ENCODE peak calls at places on chromosomes 2 and 18, in eight cellular contexts. N is head of caudate nucleus; L is COR-L47; J is neuronal stem cell; I is activated effector memory CD4-positive, alpha-beta T cell treated with anti-CD3 and anti-CD28 coated beads, Interleukin-2, amount 50 U/mL, for 16 hours; B is PC-3; H is pancreas; P is activated CD4-positive, alpha-beta T cell treated with anti-CD3 and anti-CD28 coated beads, Interleukin-2, amount 50 U/mL, for 1 hour. G is an unnamed sample.

GRCh38 chr2:178238144-178238521 is 43.8 kb downstream of the OSBPL6 start:
- DNase-seq in N (no peak), L (no peak), J (no peak), I (no peak), B (peak; percentile 68), H (no peak), P (no peak), G (no peak)

GRCh38 chr2:153770359-153770991 is 101.2 kb upstream of the GALNT13 start:
- DNase-seq in N (peak; percentile 23), L (no peak), J (no peak), I (no peak), B (peak; percentile 8), H (no peak), P (no peak), G (no peak)

GRCh38 chr18:13615432-13615861 is 110.9 kb downstream of the FAM210A start:
- DNase-seq in N (no peak), L (no peak), J (no peak), I (no peak), B (no peak), H (no peak), P (no peak), G (no peak)

GRCh38 chr2:139967665-139968064 is 1187.5 kb upstream of the NXPH2 start:
- DNase-seq in N (no peak), L (no peak), J (no peak), I (no peak), B (no peak), H (no peak), P (no peak), G (no peak)

GRCh38 chr2:23554054-23554697 is 169.2 kb downstream of the KLHL29 start:
- DNase-seq in N (no peak), L (peak; percentile 46), J (no peak), I (no peak), B (no peak), H (no peak), P (no peak), G (no peak)

GRCh38 chr18:70221156-70221910 is 15.8 kb upstream of the RTTN start:
- DNase-seq in N (no peak), L (peak; percentile 90), J (peak; percentile 52), I (no peak), B (no peak), H (no peak), P (no peak), G (no peak)

GRCh38 chr2:69483696-69484095 is 46.5 kb upstream of the NFU1 start:
- DNase-seq in N (no peak), L (peak; percentile 67), J (no peak), I (no peak), B (peak; percentile 64), H (peak; percentile 29), P (no peak), G (no peak)

GRCh38 chr2:227871375-227871788 is at the start of gene DAW1:
- DNase-seq in N (peak; percentile 48), L (peak; percentile 12), J (peak; percentile 61), I (peak; percentile 80), B (no peak), H (peak; percentile 51), P (peak; percentile 44), G (peak; percentile 15)

GRCh38 chr2:72037322-72037721 is 110.3 kb downstream of the CYP26B1 start:
- DNase-seq in N (no peak), L (no peak), J (no peak), I (no peak), B (no peak), H (no peak), P (no peak), G (no peak)

GRCh38 chr2:240581811-240582210 is 4.7 kb upstream of the CAPN10 start:
- DNase-seq in N (no peak), L (no peak), J (no peak), I (no peak), B (peak; percentile 42), H (no peak), P (no peak), G (no peak)

GRCh38 chr2:23597687-23598086 is 212.7 kb downstream of the KLHL29 start:
- DNase-seq in N (no peak), L (no peak), J (no peak), I (no peak), B (no peak), H (no peak), P (no peak), G (no peak)

GRCh38 chr2:62596061-62596658 is 90.2 kb upstream of the TMEM17 start:
- DNase-seq in N (no peak), L (no peak), J (no peak), I (no peak), B (peak; percentile 59), H (no peak), P (no peak), G (no peak)

GRCh38 chr2:240733803-240734495 is 42.3 kb downstream of the AQP12A start:
- DNase-seq in N (no peak), L (no peak), J (no peak), I (peak; percentile 68), B (no peak), H (no peak), P (peak; percentile 19), G (peak; percentile 11)

GRCh38 chr18:5036523-5036922 is 160.5 kb downstream of the AKAIN1 start:
- DNase-seq in N (no peak), L (no peak), J (no peak), I (no peak), B (no peak), H (no peak), P (no peak), G (no peak)

GRCh38 chr2:85766214-85766613 is 12.4 kb downstream of the ATOH8 start:
- DNase-seq in N (no peak), L (no peak), J (no peak), I (no peak), B (no peak), H (no peak), P (no peak), G (no peak)

GRCh38 chr2:31762085-31762484 is 181.3 kb upstream of the SRD5A2 start:
- DNase-seq in N (no peak), L (no peak), J (no peak), I (no peak), B (peak; percentile 14), H (no peak), P (no peak), G (no peak)

GRCh38 chr18:50427896-50428295 is 53.0 kb downstream of the SKA1 start:
- DNase-seq in N (no peak), L (no peak), J (no peak), I (no peak), B (no peak), H (no peak), P (no peak), G (no peak)

GRCh38 chr2:67008114-67008513 is 389.0 kb upstream of the ETAA1 start:
- DNase-seq in N (no peak), L (no peak), J (no peak), I (no peak), B (no peak), H (no peak), P (no peak), G (no peak)

G was measured in effector memory CD8-positive, alpha-beta T cell.